ENCODE peak calls at places on chromosomes 13 and 19, in six cellular contexts. One of them, this sample, is unnamed.

GRCh38 chr13:70703755-70704154 is 595.5 kb upstream of the KLHL1 start:
- DNase-seq in stimulated activated CD4-positive, alpha-beta T cell treated with anti-CD3 and anti-CD28 coated beads, Interleukin-15, amount 100 ng/mL, for 1 hour: no peak
- DNase-seq in MV-4-11: no peak
- DNase-seq in activated naive CD4-positive, alpha-beta T cell treated with Interleukin-2 at 50 U/mL for 16 hours: no peak
- DNase-seq in C1 segment of cervical spinal cord: no peak
- DNase-seq in MG63: peak; percentile 31
- DNase-seq in this sample: no peak

GRCh38 chr13:22121340-22121739 is 450.5 kb downstream of the FGF9 start:
- DNase-seq in MG63: no peak
- DNase-seq in MV-4-11: peak; percentile 69
- DNase-seq in C1 segment of cervical spinal cord: no peak
- DNase-seq in activated naive CD4-positive, alpha-beta T cell treated with Interleukin-2 at 50 U/mL for 16 hours: no peak
- DNase-seq in stimulated activated CD4-positive, alpha-beta T cell treated with anti-CD3 and anti-CD28 coated beads, Interleukin-15, amount 100 ng/mL, for 1 hour: no peak
- DNase-seq in this sample: no peak

GRCh38 chr13:33260168-33261098 is 25.1 kb downstream of the STARD13 start:
- DNase-seq in C1 segment of cervical spinal cord: no peak
- DNase-seq in MG63: no peak
- DNase-seq in activated naive CD4-positive, alpha-beta T cell treated with Interleukin-2 at 50 U/mL for 16 hours: no peak
- DNase-seq in stimulated activated CD4-positive, alpha-beta T cell treated with anti-CD3 and anti-CD28 coated beads, Interleukin-15, amount 100 ng/mL, for 1 hour: no peak
- DNase-seq in MV-4-11: no peak
- DNase-seq in this sample: no peak

GRCh38 chr19:33878136-33878535 is 81.5 kb downstream of the KCTD15 start:
- DNase-seq in stimulated activated CD4-positive, alpha-beta T cell treated with anti-CD3 and anti-CD28 coated beads, Interleukin-15, amount 100 ng/mL, for 1 hour: no peak
- DNase-seq in MG63: no peak
- DNase-seq in MV-4-11: no peak
- DNase-seq in C1 segment of cervical spinal cord: no peak
- DNase-seq in activated naive CD4-positive, alpha-beta T cell treated with Interleukin-2 at 50 U/mL for 16 hours: no peak
- DNase-seq in this sample: no peak

GRCh38 chr19:55467236-55468053 is 2.9 kb upstream of the C19orf85 start:
- DNase-seq in C1 segment of cervical spinal cord: peak; percentile 11
- DNase-seq in MG63: peak; percentile 75
- DNase-seq in activated naive CD4-positive, alpha-beta T cell treated with Interleukin-2 at 50 U/mL for 16 hours: peak; percentile 73
- DNase-seq in MV-4-11: peak; percentile 26
- DNase-seq in stimulated activated CD4-positive, alpha-beta T cell treated with anti-CD3 and anti-CD28 coated beads, Interleukin-15, amount 100 ng/mL, for 1 hour: peak; percentile 45
- DNase-seq in this sample: no peak

GRCh38 chr19:11597202-11598102 is at the start of gene ZNF627:
- DNase-seq in activated naive CD4-positive, alpha-beta T cell treated with Interleukin-2 at 50 U/mL for 16 hours: peak; percentile 98
- DNase-seq in stimulated activated CD4-positive, alpha-beta T cell treated with anti-CD3 and anti-CD28 coated beads, Interleukin-15, amount 100 ng/mL, for 1 hour: peak; percentile 92
- DNase-seq in C1 segment of cervical spinal cord: peak; percentile 89
- DNase-seq in MG63: peak; percentile 100
- DNase-seq in MV-4-11: peak; percentile 100
- DNase-seq in this sample: peak; percentile 84

GRCh38 chr19:2744113-2744512 is 4.3 kb upstream of the SLC39A3 start:
- DNase-seq in C1 segment of cervical spinal cord: no peak
- DNase-seq in activated naive CD4-positive, alpha-beta T cell treated with Interleukin-2 at 50 U/mL for 16 hours: no peak
- DNase-seq in MG63: no peak
- DNase-seq in MV-4-11: no peak
- DNase-seq in stimulated activated CD4-positive, alpha-beta T cell treated with anti-CD3 and anti-CD28 coated beads, Interleukin-15, amount 100 ng/mL, for 1 hour: no peak
- DNase-seq in this sample: no peak

GRCh38 chr19:5572556-5573286 is 5.0 kb upstream of the TINCR start:
- DNase-seq in MV-4-11: no peak
- DNase-seq in MG63: no peak
- DNase-seq in stimulated activated CD4-positive, alpha-beta T cell treated with anti-CD3 and anti-CD28 coated beads, Interleukin-15, amount 100 ng/mL, for 1 hour: no peak
- DNase-seq in activated naive CD4-positive, alpha-beta T cell treated with Interleukin-2 at 50 U/mL for 16 hours: no peak
- DNase-seq in C1 segment of cervical spinal cord: no peak
- DNase-seq in this sample: no peak

GRCh38 chr13:99768986-99769385 is 202.6 kb downstream of the ZIC5 start:
- DNase-seq in MV-4-11: no peak
- DNase-seq in stimulated activated CD4-positive, alpha-beta T cell treated with anti-CD3 and anti-CD28 coated beads, Interleukin-15, amount 100 ng/mL, for 1 hour: no peak
- DNase-seq in MG63: no peak
- DNase-seq in activated naive CD4-positive, alpha-beta T cell treated with Interleukin-2 at 50 U/mL for 16 hours: no peak
- DNase-seq in C1 segment of cervical spinal cord: no peak
- DNase-seq in this sample: no peak

GRCh38 chr13:48942131-48942530 is 33.6 kb upstream of the FNDC3A start:
- DNase-seq in C1 segment of cervical spinal cord: no peak
- DNase-seq in MV-4-11: no peak
- DNase-seq in stimulated activated CD4-positive, alpha-beta T cell treated with anti-CD3 and anti-CD28 coated beads, Interleukin-15, amount 100 ng/mL, for 1 hour: no peak
- DNase-seq in MG63: peak; percentile 23
- DNase-seq in activated naive CD4-positive, alpha-beta T cell treated with Interleukin-2 at 50 U/mL for 16 hours: no peak
- DNase-seq in this sample: no peak

GRCh38 chr19:19262190-19263057 is 10.7 kb downstream of the TM6SF2 start:
- DNase-seq in C1 segment of cervical spinal cord: no peak
- DNase-seq in stimulated activated CD4-positive, alpha-beta T cell treated with anti-CD3 and anti-CD28 coated beads, Interleukin-15, amount 100 ng/mL, for 1 hour: no peak
- DNase-seq in MG63: no peak
- DNase-seq in activated naive CD4-positive, alpha-beta T cell treated with Interleukin-2 at 50 U/mL for 16 hours: no peak
- DNase-seq in MV-4-11: no peak
- DNase-seq in this sample: no peak

GRCh38 chr19:17554968-17555479 is 425 bp upstream of the COLGALT1 start:
- DNase-seq in activated naive CD4-positive, alpha-beta T cell treated with Interleukin-2 at 50 U/mL for 16 hours: no peak
- DNase-seq in MV-4-11: no peak
- DNase-seq in C1 segment of cervical spinal cord: no peak
- DNase-seq in MG63: no peak
- DNase-seq in stimulated activated CD4-positive, alpha-beta T cell treated with anti-CD3 and anti-CD28 coated beads, Interleukin-15, amount 100 ng/mL, for 1 hour: no peak
- DNase-seq in this sample: no peak

GRCh38 chr13:76667551-76667950 is 218.7 kb downstream of the KCTD12 start:
- DNase-seq in MG63: no peak
- DNase-seq in MV-4-11: peak; percentile 66
- DNase-seq in activated naive CD4-positive, alpha-beta T cell treated with Interleukin-2 at 50 U/mL for 16 hours: no peak
- DNase-seq in stimulated activated CD4-positive, alpha-beta T cell treated with anti-CD3 and anti-CD28 coated beads, Interleukin-15, amount 100 ng/mL, for 1 hour: no peak
- DNase-seq in C1 segment of cervical spinal cord: no peak
- DNase-seq in this sample: peak; percentile 9

GRCh38 chr13:33543089-33543459 is 257.5 kb upstream of the STARD13 start:
- DNase-seq in MG63: no peak
- DNase-seq in C1 segment of cervical spinal cord: no peak
- DNase-seq in MV-4-11: no peak
- DNase-seq in activated naive CD4-positive, alpha-beta T cell treated with Interleukin-2 at 50 U/mL for 16 hours: no peak
- DNase-seq in stimulated activated CD4-positive, alpha-beta T cell treated with anti-CD3 and anti-CD28 coated beads, Interleukin-15, amount 100 ng/mL, for 1 hour: no peak
- DNase-seq in this sample: no peak

GRCh38 chr19:17419491-17420266 is at the start of gene MVB12A:
- DNase-seq in MG63: peak; percentile 99
- DNase-seq in C1 segment of cervical spinal cord: peak; percentile 90
- DNase-seq in activated naive CD4-positive, alpha-beta T cell treated with Interleukin-2 at 50 U/mL for 16 hours: peak; percentile 96
- DNase-seq in stimulated activated CD4-positive, alpha-beta T cell treated with anti-CD3 and anti-CD28 coated beads, Interleukin-15, amount 100 ng/mL, for 1 hour: peak; percentile 93
- DNase-seq in MV-4-11: peak; percentile 100
- DNase-seq in this sample: peak; percentile 95

GRCh38 chr13:109144693-109145437 is 515.5 kb downstream of the MYO16 start:
- DNase-seq in C1 segment of cervical spinal cord: no peak
- DNase-seq in stimulated activated CD4-positive, alpha-beta T cell treated with anti-CD3 and anti-CD28 coated beads, Interleukin-15, amount 100 ng/mL, for 1 hour: no peak
- DNase-seq in MV-4-11: no peak
- DNase-seq in MG63: no peak
- DNase-seq in activated naive CD4-positive, alpha-beta T cell treated with Interleukin-2 at 50 U/mL for 16 hours: no peak
- DNase-seq in this sample: no peak